ENCODE peak calls at places on chromosomes 12 and 14, in seven cellular contexts. Q is GM23248, T is HCT116, J is GM23338, Y is hepatocyte, U is OCI-LY7, G is neural progenitor cell. O is an unnamed sample.

GRCh38 chr14:104681689-104682074 is 7.7 kb upstream of the INF2 start:
- DNase-seq in G (peak; percentile 81), T (no peak), Y (peak; percentile 84), Q (peak; percentile 82), U (no peak), J (peak; percentile 94), O (no peak)

GRCh38 chr12:123908884-123909807 is 63.5 kb downstream of the CCDC92 start:
- DNase-seq in Q (no peak), T (no peak), Y (no peak), U (no peak), G (no peak), J (no peak), O (no peak)

GRCh38 chr12:39426636-39427245 is 16.2 kb downstream of the KIF21A start:
- DNase-seq in T (no peak), G (no peak), U (no peak), Q (peak; percentile 45), J (no peak), Y (no peak), O (no peak)

GRCh38 chr14:96253140-96253539 is 2.9 kb upstream of the BDKRB1 start:
- DNase-seq in U (no peak), Y (peak; percentile 78), T (no peak), G (no peak), J (no peak), Q (peak; percentile 95), O (no peak)

GRCh38 chr12:75850751-75851462 is 180.7 kb downstream of the PHLDA1 start:
- DNase-seq in U (no peak), G (no peak), T (no peak), Y (peak; percentile 38), Q (peak; percentile 73), J (no peak), O (no peak)

GRCh38 chr12:131896811-131897270 is 2.4 kb downstream of the ULK1 start:
- DNase-seq in Q (no peak), G (no peak), T (no peak), J (no peak), Y (no peak), U (no peak), O (no peak)

GRCh38 chr12:17949558-17950141 is 140.3 kb downstream of the RERGL start:
- DNase-seq in G (no peak), Y (no peak), U (peak; percentile 4), J (no peak), T (no peak), Q (no peak), O (no peak)

GRCh38 chr14:23182372-23183014 is 967 bp downstream of the SLC7A8 start:
- DNase-seq in Q (peak; percentile 53), J (peak; percentile 94), T (peak; percentile 12), Y (peak; percentile 63), U (peak; percentile 69), G (peak; percentile 88), O (peak; percentile 29)

GRCh38 chr14:55336161-55336560 is 64.9 kb downstream of the FBXO34 start:
- DNase-seq in G (no peak), U (no peak), Q (peak; percentile 54), T (no peak), Y (no peak), J (no peak), O (no peak)

GRCh38 chr14:58899317-58899713 is 261.6 kb downstream of the DACT1 start:
- DNase-seq in J (no peak), Y (no peak), Q (peak; percentile 90), G (no peak), T (no peak), U (no peak), O (no peak)

GRCh38 chr14:100827751-100828447 is 2.0 kb downstream of the MEG3 start:
- DNase-seq in Q (peak; percentile 80), Y (no peak), T (no peak), G (no peak), U (no peak), J (no peak), O (no peak)

GRCh38 chr14:59677771-59678211 is 101.2 kb upstream of the CCDC175 start:
- DNase-seq in G (no peak), Y (no peak), J (no peak), Q (peak; percentile 49), U (no peak), T (no peak), O (no peak)

GRCh38 chr12:52566847-52567291 is 6.8 kb downstream of the KRT74 start:
- DNase-seq in U (no peak), J (no peak), G (no peak), Y (no peak), Q (no peak), T (no peak), O (no peak)

GRCh38 chr14:65940056-65940735 is 527.7 kb downstream of the FUT8 start:
- DNase-seq in U (peak; percentile 50), Q (peak; percentile 34), J (peak; percentile 26), G (peak; percentile 41), Y (peak; percentile 32), T (peak; percentile 39), O (no peak)

GRCh38 chr12:127685476-127686234 is 581.3 kb upstream of the TMEM132C start:
- DNase-seq in U (no peak), G (no peak), T (no peak), Q (no peak), Y (no peak), J (no peak), O (no peak)

GRCh38 chr14:33904609-33905008 is 46.3 kb downstream of the EGLN3 start:
- DNase-seq in G (no peak), J (no peak), Y (no peak), U (no peak), Q (no peak), T (no peak), O (no peak)

GRCh38 chr12:106903241-106903950 is 52.3 kb upstream of the TMEM263 start:
- DNase-seq in T (peak; percentile 28), Q (peak; percentile 84), G (peak; percentile 93), Y (peak; percentile 92), J (peak; percentile 92), U (peak; percentile 41), O (peak; percentile 81)

GRCh38 chr14:75518625-75519024 is 3.6 kb upstream of the BATF start:
- DNase-seq in Y (no peak), T (peak; percentile 12), U (peak; percentile 54), Q (peak; percentile 20), J (peak; percentile 91), G (peak; percentile 66), O (peak; percentile 21)

GRCh38 chr12:68469136-68469535 is 137.0 kb upstream of the MDM1 start:
- DNase-seq in Y (no peak), U (no peak), G (no peak), T (no peak), Q (no peak), J (no peak), O (peak; percentile 35)

GRCh38 chr12:52598966-52599365 is 2.3 kb downstream of the KRT72 start:
- DNase-seq in G (no peak), T (no peak), Q (no peak), U (no peak), Y (no peak), J (no peak), O (no peak)

GRCh38 chr14:97977711-97978261 is 1180.6 kb downstream of the VRK1 start:
- DNase-seq in G (no peak), U (no peak), Q (peak; percentile 41), J (no peak), T (no peak), Y (peak; percentile 57), O (no peak)

GRCh38 chr14:99995700-99996356 is 69.4 kb upstream of the EVL start:
- DNase-seq in J (peak; percentile 93), Q (peak; percentile 69), U (peak; percentile 89), Y (peak; percentile 65), T (peak; percentile 54), G (peak; percentile 76), O (peak; percentile 64)

GRCh38 chr12:4567073-4567881 is 5.3 kb downstream of the DYRK4 start:
- DNase-seq in Q (no peak), J (no peak), U (peak; percentile 57), T (no peak), Y (no peak), G (no peak), O (no peak)

GRCh38 chr12:99059824-99060526 is 414.9 kb downstream of the APAF1 start:
- DNase-seq in Q (peak; percentile 46), G (peak; percentile 44), U (no peak), T (no peak), Y (peak; percentile 47), J (peak; percentile 25), O (no peak)

GRCh38 chr14:101962503-101962874 is 1.9 kb upstream of the DYNC1H1 start:
- DNase-seq in U (no peak), Y (peak; percentile 82), Q (peak; percentile 91), G (no peak), J (no peak), T (peak; percentile 21), O (no peak)
- TF ChIP-seq EZH2phosphoT487 in U (no peak), Y (no peak), Q (no peak), G (no peak), J (no peak), T (no peak), O (no peak)

GRCh38 chr14:64762044-64763034 is 58.1 kb downstream of the PLEKHG3 start:
- DNase-seq in T (peak; percentile 51), U (no peak), G (peak; percentile 53), Q (peak; percentile 86), J (no peak), Y (peak; percentile 95), O (no peak)
- H3K4me3 ChIP-seq in T (no peak overlapping the region), U (no peak overlapping the region), G (no peak overlapping the region), Q (peak overlapping the region; percentile 6), J (no peak overlapping the region), Y (no peak overlapping the region), O (no peak overlapping the region)

GRCh38 chr14:72800296-72800695 is 93.6 kb downstream of the DPF3 start:
- DNase-seq in J (no peak), Y (no peak), Q (no peak), T (no peak), G (no peak), U (no peak), O (no peak)
- H4K20me1 ChIP-seq in J (no peaks in the 10 kb centered on the region), Y (no peaks in the 10 kb centered on the region), Q (no peaks in the 10 kb centered on the region), T (no peaks in the 10 kb centered on the region), G (no peaks in the 10 kb centered on the region), U (no peaks in the 10 kb centered on the region), O (no peaks in the 10 kb centered on the region)

GRCh38 chr12:108918206-108918605 is 38.3 kb downstream of the DAO start:
- DNase-seq in Y (no peak), J (no peak), U (no peak), Q (no peak), G (no peak), T (no peak), O (no peak)
- TF ChIP-seq EZH2phosphoT487 in Y (no peak), J (no peak), U (no peak), Q (no peak), G (no peak), T (no peak), O (no peak)

GRCh38 chr14:31229638-31230229 is 22.1 kb upstream of the HECTD1 start:
- DNase-seq in J (peak; percentile 51), Y (peak; percentile 89), U (no peak), T (peak; percentile 92), G (peak; percentile 70), Q (peak; percentile 98), O (no peak)
- H3K4me3 ChIP-seq in J (peak overlapping the region; percentile 12), Y (no peak overlapping the region), U (no peak overlapping the region), T (peak overlapping the region; percentile 20), G (peak overlapping the region; percentile 1), Q (peak overlapping the region; percentile 60), O (no peak overlapping the region)

GRCh38 chr12:48668996-48669395 is 13.0 kb downstream of the KANSL2 start:
- DNase-seq in T (no peak), Y (no peak), J (no peak), Q (no peak), U (no peak), G (no peak), O (no peak)

GRCh38 chr12:48671231-48671856 is 10.7 kb downstream of the KANSL2 start:
- DNase-seq in Q (peak; percentile 71), Y (no peak), T (no peak), U (no peak), J (no peak), G (no peak), O (no peak)
- H4K20me1 ChIP-seq in Q (no peaks in the 10 kb centered on the region), Y (peaks cover 32% of the 10 kb centered on the region), T (peaks cover 8% of the 10 kb centered on the region), U (peaks cover 5% of the 10 kb centered on the region), J (peaks cover 34% of the 10 kb centered on the region), G (peaks cover 62% of the 10 kb centered on the region), O (no peaks in the 10 kb centered on the region)

O was measured in MM.1S.